ENCODE peak calls at places on chromosomes 7 and 10, in six cellular contexts. R is mesenchymal stem cell, U is neuronal stem cell, J is H1, H is IMR-90, Z is H9. D is an unnamed sample.

GRCh38 chr10:68861253-68861652 is 33.9 kb downstream of the STOX1 start:
- DNase-seq in R (no peak), U (no peak), J (no peak), H (no peak), Z (no peak), D (peak)

GRCh38 chr10:59508296-59508695 is 145.9 kb upstream of the FAM13C start:
- DNase-seq in R (peak), U (no peak), J (no peak), H (peak), Z (no peak), D (no peak)

GRCh38 chr7:107047902-107048782 is 3.6 kb downstream of the PRKAR2B start:
- DNase-seq in R (peak), U (no peak), J (peak), H (peak), Z (peak), D (peak)

GRCh38 chr7:32150039-32150438 is 79.8 kb upstream of the PDE1C start:
- DNase-seq in R (no peak), U (no peak), J (no peak), H (no peak), Z (no peak), D (no peak)

GRCh38 chr7:30502470-30503251 is 2.0 kb downstream of the GGCT start:
- DNase-seq in R (no peak), U (no peak), J (no peak), H (no peak), Z (no peak), D (no peak)

GRCh38 chr7:2009541-2010001 is 223.2 kb downstream of the MAD1L1 start:
- DNase-seq in R (no peak), U (no peak), J (no peak), H (no peak), Z (no peak), D (no peak)

GRCh38 chr10:13882112-13882711 is 295.4 kb downstream of the PRPF18 start:
- DNase-seq in R (peak), U (peak), J (peak), H (peak), Z (peak), D (peak)

GRCh38 chr10:14379556-14380330 is 49.0 kb upstream of the FRMD4A start:
- DNase-seq in R (no peak), U (no peak), J (no peak), H (no peak), Z (no peak), D (no peak)

GRCh38 chr7:157653827-157654207 is 317.0 kb downstream of the DNAJB6 start:
- DNase-seq in R (no peak), U (no peak), J (no peak), H (no peak), Z (no peak), D (no peak)

GRCh38 chr7:121273467-121274167 is 55.2 kb upstream of the WNT16 start:
- DNase-seq in R (peak), U (no peak), J (no peak), H (peak), Z (no peak), D (no peak)

GRCh38 chr7:1274121-1274875 is 41.6 kb downstream of the UNCX start:
- DNase-seq in R (no peak), U (no peak), J (no peak), H (no peak), Z (no peak), D (no peak)

DNA sequence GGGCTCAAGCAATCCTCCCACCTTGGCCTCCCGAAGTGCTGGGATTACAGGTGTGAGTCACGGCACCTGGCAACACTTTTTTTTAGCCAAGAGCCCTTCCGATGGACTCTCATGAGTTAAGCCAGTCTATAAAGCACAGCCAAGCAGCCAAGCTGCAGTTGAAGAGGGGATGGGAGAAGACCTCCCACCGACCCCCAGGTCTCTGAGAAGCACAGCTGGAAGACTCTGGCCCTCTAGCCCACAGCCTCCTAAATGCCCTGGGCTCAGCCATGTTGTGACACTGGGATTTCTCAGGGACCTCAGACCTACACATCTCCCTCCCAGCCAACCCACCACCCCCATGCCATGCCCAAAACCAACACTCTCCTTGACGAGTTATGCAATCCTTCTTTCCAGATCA is 31.1 kb downstream of the CALML3 start:
- DNase-seq in R (no peak), U (no peak), J (no peak), H (no peak), Z (no peak), D (no peak)
- H2BK5ac ChIP-seq in R (no peak), U (no peak), J (no peak), H (no peak), Z (no peak), D (no peak)

DNA sequence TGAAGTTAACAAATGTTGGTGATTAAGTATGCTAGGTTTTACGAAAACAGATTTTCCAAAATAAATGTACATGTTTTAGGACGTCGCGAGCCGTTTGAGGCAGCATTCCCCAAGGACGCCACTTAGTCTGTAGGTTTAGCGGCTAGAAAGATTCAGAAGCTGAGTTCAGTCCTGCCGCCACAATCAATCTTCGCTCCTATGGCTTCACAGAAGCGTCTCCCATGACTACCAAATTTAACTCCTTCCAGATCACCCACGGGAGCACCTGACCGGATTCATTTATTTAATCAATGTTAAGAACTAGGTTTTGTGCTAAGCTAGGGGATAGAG is 788 bp upstream of the CYP51A1 start:
- DNase-seq in R (no peak), U (no peak), J (no peak), H (no peak), Z (no peak), D (no peak)
- H3K4ac ChIP-seq in R (peak), U (no peak), J (no peak), H (peak), Z (no peak), D (peak)

GRCh38 chr10:8247191-8247590 is 192.7 kb downstream of the GATA3 start:
- DNase-seq in R (no peak), U (no peak), J (no peak), H (no peak), Z (no peak), D (no peak)

GRCh38 chr10:8242295-8242872 is 187.9 kb downstream of the GATA3 start:
- DNase-seq in R (no peak), U (no peak), J (no peak), H (no peak), Z (no peak), D (peak)

GRCh38 chr10:8246548-8246947 is 192.1 kb downstream of the GATA3 start:
- DNase-seq in R (no peak), U (no peak), J (no peak), H (no peak), Z (no peak), D (no peak)

GRCh38 chr10:8248868-8249267 is 194.4 kb downstream of the GATA3 start:
- DNase-seq in R (no peak), U (no peak), J (no peak), H (no peak), Z (no peak), D (no peak)

DNA sequence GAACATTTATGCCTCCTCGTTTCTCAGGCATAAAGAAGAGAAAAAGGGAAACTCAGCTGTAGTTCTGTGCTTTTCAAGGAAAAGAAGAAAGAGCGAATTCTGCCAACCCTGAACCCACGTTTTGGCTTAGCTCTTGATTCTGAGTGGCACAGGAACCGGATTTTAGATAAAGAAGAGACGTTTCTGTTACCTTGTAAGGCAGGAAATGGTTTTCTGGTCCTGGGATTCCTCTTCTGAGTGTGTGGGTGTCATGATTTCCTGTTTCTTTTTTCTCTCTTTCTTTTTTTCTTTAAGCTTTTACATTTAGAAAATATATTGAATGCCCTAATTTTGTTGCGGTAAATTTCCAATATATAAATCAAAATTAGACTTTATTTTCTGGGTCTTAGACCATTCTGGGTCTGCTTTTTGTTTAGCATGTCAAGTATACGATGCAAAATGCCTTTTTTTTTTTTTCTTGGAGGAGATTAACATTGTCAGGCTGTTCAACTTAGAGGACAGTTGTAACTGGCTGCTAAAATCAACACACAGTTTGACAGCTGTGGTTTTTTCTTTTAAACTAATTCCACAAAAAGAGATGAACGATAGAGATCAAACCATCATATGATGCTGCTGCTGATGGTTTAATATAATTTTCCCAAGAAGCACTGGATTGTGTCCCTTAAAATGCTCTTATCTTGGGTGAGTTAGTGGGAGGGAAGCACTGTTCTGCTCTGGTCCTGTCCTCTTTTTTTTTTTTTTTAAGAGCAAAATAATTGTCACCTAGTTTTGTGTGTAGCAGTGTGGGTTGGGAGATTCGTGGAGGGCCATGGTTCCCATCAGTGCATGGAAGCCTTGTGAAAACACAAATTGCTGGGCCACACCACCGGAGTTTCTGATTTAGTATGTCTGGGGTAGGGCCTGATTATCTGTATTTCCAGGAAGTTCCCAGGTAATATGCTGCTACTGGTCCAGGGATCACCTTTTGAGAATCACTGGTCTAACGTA is 190.9 kb downstream of the GATA3 start:
- DNase-seq in R (no peak), U (no peak), J (no peak), H (no peak), Z (no peak), D (no peak)
- H2BK5ac ChIP-seq in R (no peak), U (no peak), J (no peak), H (no peak), Z (no peak), D (no peak)

GRCh38 chr7:5603193-5604140 is 178.0 kb downstream of the RNF216 start:
- DNase-seq in R (no peak), U (no peak), J (peak), H (no peak), Z (peak), D (no peak)
- H3K4ac ChIP-seq in R (no peak), U (no peak), J (no peak), H (no peak), Z (no peak), D (no peak)

GRCh38 chr7:23491502-23491901 is 21.2 kb upstream of the IGF2BP3 start:
- DNase-seq in R (no peak), U (no peak), J (no peak), H (no peak), Z (no peak), D (no peak)
- H2BK5ac ChIP-seq in R (no peak), U (no peak), J (no peak), H (no peak), Z (no peak), D (no peak)

DNA sequence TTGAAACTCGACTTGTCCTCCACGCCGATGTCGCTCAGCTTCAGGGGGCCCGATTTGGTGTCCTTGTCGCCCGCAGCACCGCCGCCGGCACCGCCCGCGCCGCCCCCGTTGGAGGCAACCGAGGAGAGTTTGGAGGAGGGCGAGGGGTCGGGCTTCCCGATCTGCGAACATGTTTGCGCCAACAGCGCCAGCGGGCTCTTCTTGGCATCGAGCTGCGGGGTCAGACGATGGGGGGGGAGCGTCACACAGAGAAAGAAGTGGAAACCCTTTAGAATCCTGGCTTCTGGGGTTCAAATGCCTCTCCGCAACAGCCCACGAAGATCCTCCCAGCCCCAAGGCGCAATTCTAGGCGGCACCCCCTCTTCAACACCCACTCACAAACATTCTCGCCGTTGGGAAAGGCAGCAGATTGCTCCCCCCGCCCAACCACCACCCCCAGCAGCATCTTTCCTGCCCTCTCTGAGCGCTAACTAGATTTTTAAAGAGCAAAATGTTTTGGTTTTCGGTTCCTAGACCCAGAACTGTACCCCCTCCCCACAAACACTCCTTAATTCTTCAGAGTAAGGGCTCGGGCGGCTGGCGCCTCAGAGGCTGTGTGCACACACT is 1.3 kb downstream of the ZNF503 start:
- DNase-seq in R (peak), U (no peak), J (no peak), H (no peak), Z (no peak), D (no peak)
- H3K4ac ChIP-seq in R (peak), U (no peak), J (no peak), H (peak), Z (no peak), D (no peak)

GRCh38 chr10:101441539-101442455 is 87.8 kb downstream of the BTRC start:
- DNase-seq in R (peak), U (peak), J (no peak), H (peak), Z (no peak), D (peak)

GRCh38 chr10:101438881-101439391 is 85.0 kb downstream of the BTRC start:
- DNase-seq in R (no peak), U (no peak), J (no peak), H (peak), Z (no peak), D (no peak)

DNA sequence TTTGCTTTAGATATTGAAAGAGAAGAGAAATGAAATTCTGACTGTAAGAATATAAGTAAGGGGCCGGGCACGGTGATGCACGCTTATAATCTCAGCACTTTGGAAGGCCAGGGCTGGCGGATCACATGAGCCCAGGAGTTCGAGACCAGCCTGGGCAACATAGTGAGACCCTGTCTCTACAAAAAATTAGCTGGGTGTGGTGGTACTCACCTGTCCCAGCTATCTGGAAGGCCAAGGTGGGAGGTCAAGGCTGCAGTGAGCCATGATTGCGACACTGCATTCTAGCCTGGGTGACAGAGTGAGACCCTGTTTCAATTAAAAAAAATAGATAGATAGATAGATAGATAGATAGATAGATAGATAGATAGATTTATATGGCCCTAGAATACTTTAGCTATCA is 82.3 kb downstream of the BTRC start:
- DNase-seq in R (no peak), U (no peak), J (no peak), H (no peak), Z (no peak), D (no peak)
- H2BK5ac ChIP-seq in R (no peak), U (no peak), J (no peak), H (no peak), Z (no peak), D (no peak)

DNA sequence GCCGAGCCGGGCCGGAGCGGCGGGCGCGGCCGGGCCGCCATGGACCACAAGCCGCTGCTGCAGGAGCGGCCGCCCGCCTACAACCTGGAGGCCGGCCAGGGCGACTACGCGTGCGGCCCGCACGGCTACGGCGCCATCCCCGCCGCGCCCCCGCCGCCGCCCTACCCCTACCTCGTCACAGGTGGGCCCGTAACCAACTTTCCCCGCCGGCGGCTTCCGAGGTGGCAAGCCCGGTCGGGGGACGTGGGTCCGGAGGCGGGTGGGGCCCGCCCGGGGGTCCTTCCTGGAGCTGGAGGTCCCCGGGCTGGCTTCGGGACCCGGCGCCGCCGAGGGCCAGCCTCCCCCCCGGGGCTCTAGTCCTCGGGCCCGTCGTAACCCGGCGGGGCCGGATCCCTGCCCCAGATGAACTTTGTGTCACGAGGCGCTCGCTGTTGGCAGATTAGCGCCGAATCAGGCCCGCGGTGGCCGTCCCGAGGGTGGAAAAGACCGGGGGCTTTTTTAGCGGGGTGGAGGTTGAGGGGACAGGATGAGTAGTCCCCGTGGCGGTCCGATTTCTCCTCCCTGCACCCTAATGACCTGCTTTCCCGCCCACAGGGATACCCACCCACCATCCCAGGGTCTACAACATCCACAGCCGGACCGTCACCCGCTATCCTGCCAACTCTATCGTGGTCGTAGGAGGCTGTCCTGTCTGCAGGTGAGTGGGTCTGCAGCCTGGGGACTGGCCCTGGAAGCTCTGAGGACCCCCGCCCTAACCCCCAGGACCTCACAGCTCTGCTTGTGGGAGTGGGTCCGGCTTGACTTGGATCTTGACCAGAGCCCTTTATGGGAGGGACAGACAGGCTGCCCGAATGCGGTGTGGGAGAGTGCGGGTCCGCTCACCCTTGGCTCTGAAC is 519 bp downstream of the BRI3 start:
- DNase-seq in R (no peak), U (no peak), J (no peak), H (no peak), Z (no peak), D (no peak)
- H3K4ac ChIP-seq in R (peak), U (no peak), J (peak), H (peak), Z (no peak), D (peak)

GRCh38 chr10:11880169-11881027 is 57.2 kb downstream of the PROSER2 start:
- DNase-seq in R (no peak), U (no peak), J (peak), H (no peak), Z (peak), D (peak)
- H2BK5ac ChIP-seq in R (no peak), U (no peak), J (peak), H (no peak), Z (no peak), D (no peak)

D was measured in mesendoderm.